ENCODE peak calls at places on chromosomes 5 and 9, in four cellular contexts. A, T, R and D are unnamed samples.

GRCh38 chr5:78526049-78526525 is 122.5 kb downstream of the LHFPL2 start:
- DNase-seq in A (no peak), T (peak), R (peak), D (peak)

GRCh38 chr9:136720251-136720886 is 8.0 kb downstream of the DIPK1B start:
- DNase-seq in A (no peak), T (no peak), R (no peak), D (peak)

GRCh38 chr5:59360130-59360555 is 533.4 kb downstream of the PDE4D start:
- DNase-seq in A (no peak), T (no peak), R (no peak), D (peak)

GRCh38 chr5:173293817-173294672 is 34.2 kb downstream of the STC2 start:
- DNase-seq in A (peak), T (peak), R (peak), D (peak)

GRCh38 chr5:59185757-59186385 is 603.0 kb downstream of the RAB3C start:
- DNase-seq in A (no peak), T (no peak), R (no peak), D (no peak)

GRCh38 chr9:134770972-134771971 is 109.3 kb upstream of the FCN2 start:
- DNase-seq in A (no peak), T (no peak), R (no peak), D (no peak)

GRCh38 chr5:116573617-116574431 is 799 bp downstream of the SEMA6A start:
- DNase-seq in A (peak), T (peak), R (no peak), D (peak)

GRCh38 chr9:105969672-105970071 is 275.3 kb downstream of the TMEM38B start:
- DNase-seq in A (no peak), T (no peak), R (no peak), D (no peak)

GRCh38 chr5:141852448-141852847 is 25.8 kb downstream of the PCDH1 start:
- DNase-seq in A (no peak), T (no peak), R (no peak), D (no peak)

GRCh38 chr9:6681957-6682501 is 36.5 kb upstream of the GLDC start:
- DNase-seq in A (no peak), T (no peak), R (no peak), D (no peak)

GRCh38 chr5:80206282-80206681 is 49.6 kb downstream of the SERINC5 start:
- DNase-seq in A (no peak), T (no peak), R (peak), D (peak)

GRCh38 chr5:59587489-59588337 is 305.8 kb downstream of the PDE4D start:
- DNase-seq in A (peak), T (peak), R (peak), D (peak)

GRCh38 chr9:93231716-93232115 is 47.8 kb downstream of the WNK2 start:
- DNase-seq in A (no peak), T (no peak), R (no peak), D (no peak)

GRCh38 chr5:37867634-37868033 is 27.8 kb upstream of the GDNF start:
- DNase-seq in A (no peak), T (no peak), R (peak), D (peak)

GRCh38 chr9:91302831-91303230 is 58.9 kb downstream of the AUH start:
- DNase-seq in A (no peak), T (peak), R (peak), D (peak)

GRCh38 chr5:36177154-36177553 is 25.2 kb downstream of the SKP2 start:
- DNase-seq in A (no peak), T (no peak), R (no peak), D (no peak)

GRCh38 chr9:134316444-134317160 is 9.7 kb upstream of the RXRA start:
- DNase-seq in A (peak), T (peak), R (peak), D (peak)

GRCh38 chr9:133582501-133583045 is 26.6 kb downstream of the FAM163B start:
- DNase-seq in A (no peak), T (no peak), R (no peak), D (no peak)

GRCh38 chr5:132736853-132737833 is at the start of gene KIF3A:
- DNase-seq in A (peak), T (peak), R (peak), D (peak)

GRCh38 chr5:53942724-53943123 is 367.6 kb downstream of the ARL15 start:
- DNase-seq in A (no peak), T (peak), R (peak), D (peak)

DNA sequence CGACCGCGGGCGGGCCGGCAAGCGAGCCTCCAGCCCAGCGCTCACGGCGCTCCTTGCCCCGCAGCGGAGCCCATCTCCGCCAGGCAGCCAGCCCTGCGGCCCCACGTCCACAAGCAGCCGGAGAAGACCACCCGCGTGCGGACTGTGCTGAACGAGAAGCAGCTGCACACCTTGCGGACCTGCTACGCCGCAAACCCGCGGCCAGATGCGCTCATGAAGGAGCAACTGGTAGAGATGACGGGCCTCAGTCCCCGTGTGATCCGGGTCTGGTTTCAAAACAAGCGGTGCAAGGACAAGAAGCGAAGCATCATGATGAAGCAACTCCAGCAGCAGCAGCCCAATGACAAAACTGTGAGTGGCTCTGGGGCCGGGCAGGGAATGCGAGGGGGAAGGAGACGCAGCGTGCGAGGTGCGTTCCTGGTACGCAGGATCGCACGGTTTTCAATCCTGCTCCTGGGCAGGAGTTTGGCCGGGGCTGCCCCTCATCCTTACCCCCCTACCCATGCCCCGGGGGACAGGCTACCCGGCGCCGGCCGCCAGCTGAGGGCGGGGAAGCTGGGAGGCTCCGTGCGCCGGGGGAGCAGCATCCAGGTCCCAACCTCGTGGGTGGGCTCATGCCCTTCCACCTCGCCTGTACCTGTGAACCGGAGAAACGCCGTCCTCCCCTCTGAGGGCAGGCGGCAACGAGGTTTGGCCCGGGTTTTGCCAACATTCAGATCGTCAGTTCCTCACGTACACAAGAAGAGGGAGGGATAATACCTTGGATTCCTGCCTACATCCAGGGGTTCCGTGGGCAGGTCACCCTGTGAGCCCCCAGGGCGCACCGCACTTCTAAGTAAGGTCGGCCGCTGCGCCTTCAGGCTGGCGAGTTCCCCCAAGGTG is 6.6 kb downstream of the ISL1 start:
- DNase-seq in A (no peak), T (no peak), R (no peak), D (no peak)
- H3K4me3 ChIP-seq in A (peak), T (no peak), R (no peak), D (no peak)

GRCh38 chr5:27129926-27130325 is 91.5 kb upstream of the CDH9 start:
- DNase-seq in A (no peak), T (no peak), R (no peak), D (no peak)

GRCh38 chr5:27125856-27126255 is 87.5 kb upstream of the CDH9 start:
- DNase-seq in A (no peak), T (no peak), R (no peak), D (peak)

GRCh38 chr5:27130587-27130986 is 92.2 kb upstream of the CDH9 start:
- DNase-seq in A (no peak), T (peak), R (peak), D (peak)

GRCh38 chr5:27124590-27124989 is 86.2 kb upstream of the CDH9 start:
- DNase-seq in A (no peak), T (peak), R (peak), D (peak)
- TF ChIP-seq CTCF in A (no peak), T (peak), R (peak), D (peak)

DNA sequence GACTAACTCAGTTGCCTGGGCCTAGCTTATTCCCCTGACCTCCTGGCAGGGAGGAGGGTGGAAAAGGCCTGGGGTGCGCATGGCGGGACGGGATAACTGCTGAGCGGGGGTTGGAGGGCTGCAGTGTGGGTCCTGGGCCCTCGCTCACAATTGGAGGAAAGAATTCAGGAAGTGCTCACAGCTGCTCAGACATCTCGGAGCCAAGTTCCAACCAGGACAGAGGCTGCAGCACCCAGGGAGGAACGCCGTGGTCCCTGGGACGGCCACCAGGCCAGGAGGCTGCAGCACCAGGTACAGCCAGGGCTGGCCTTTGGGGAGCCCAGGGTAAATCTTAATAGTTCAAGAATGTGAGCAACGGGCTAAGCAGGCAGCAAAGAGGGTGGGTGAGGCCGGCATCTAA is at the start of gene SPAAR:
- DNase-seq in A (no peak), T (no peak), R (no peak), D (no peak)
- H3K4me3 ChIP-seq in A (peak), T (no peak), R (no peak), D (no peak)

DNA sequence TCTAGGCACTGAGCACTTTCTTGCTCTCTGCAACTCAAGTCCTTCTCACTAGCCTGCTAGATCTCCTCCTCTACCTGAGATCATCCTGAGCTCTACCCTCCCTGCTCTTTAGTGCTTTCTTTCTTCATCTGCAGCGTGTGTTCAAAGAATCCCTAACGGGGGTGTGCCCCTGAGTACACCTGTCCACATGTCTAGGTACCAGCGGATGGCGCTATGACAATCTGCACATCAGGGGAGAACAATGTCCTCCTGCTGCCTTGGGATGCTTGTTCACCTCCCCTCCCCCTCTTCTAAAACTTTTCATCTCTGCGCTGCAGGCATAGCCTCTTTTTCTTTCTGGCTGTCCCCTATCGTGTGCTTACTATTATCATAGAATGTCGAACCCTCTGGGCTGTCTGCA is 42.7 kb downstream of the PTPN3 start:
- DNase-seq in A (no peak), T (no peak), R (no peak), D (no peak)
- TF ChIP-seq CTCF in A (no peak), T (no peak), R (no peak), D (no peak)

GRCh38 chr5:7894439-7894838 is 25.5 kb downstream of the MTRR start:
- DNase-seq in A (no peak), T (no peak), R (no peak), D (no peak)

GRCh38 chr5:7897014-7897600 is 28.2 kb downstream of the MTRR start:
- DNase-seq in A (no peak), T (peak), R (peak), D (peak)

DNA sequence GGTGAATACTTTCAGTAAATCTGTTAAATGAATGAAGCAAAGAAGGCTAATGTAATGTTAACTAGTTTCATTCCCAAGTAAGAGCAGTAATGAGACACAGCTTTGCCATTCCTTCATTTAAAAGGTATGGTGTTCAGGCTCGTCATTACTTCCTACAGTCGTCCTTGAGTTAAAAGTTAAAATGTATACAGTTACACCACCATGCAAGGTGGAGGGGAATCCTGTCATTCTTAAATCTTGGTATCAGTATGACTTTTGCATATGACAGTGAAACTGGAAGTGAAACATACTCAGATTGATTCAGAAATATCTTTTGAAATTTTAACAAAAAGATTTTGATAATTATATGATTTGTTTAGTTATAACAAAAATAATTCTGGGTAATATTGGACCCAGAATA is 25.9 kb downstream of the MTRR start:
- DNase-seq in A (no peak), T (no peak), R (no peak), D (no peak)
- H3K4me3 ChIP-seq in A (no peak), T (no peak), R (no peak), D (no peak)